ENCODE peak calls at places on chromosomes 2 and 18, in five cellular contexts. One of them, this sample, is unnamed.

GRCh38 chr18:39835303-39836030 is 2119.6 kb upstream of the PIK3C3 start:
- DNase-seq in neural progenitor cell: no peak
- DNase-seq in IMR-90: peak; percentile 2
- DNase-seq in colonic mucosa: no peak
- DNase-seq in K562: no peak
- DNase-seq in this sample: no peak

GRCh38 chr18:75360206-75360605 is 67.3 kb downstream of the SMIM21 start:
- DNase-seq in neural progenitor cell: no peak
- DNase-seq in IMR-90: no peak
- DNase-seq in colonic mucosa: no peak
- DNase-seq in K562: no peak
- DNase-seq in this sample: no peak

GRCh38 chr2:101339236-101339865 is 30.9 kb upstream of the RNF149 start:
- DNase-seq in neural progenitor cell: no peak
- DNase-seq in IMR-90: no peak
- DNase-seq in colonic mucosa: no peak
- DNase-seq in K562: no peak
- DNase-seq in this sample: no peak

GRCh38 chr2:38064805-38065501 is 11.0 kb downstream of the CYP1B1 start:
- DNase-seq in neural progenitor cell: no peak
- DNase-seq in IMR-90: no peak
- DNase-seq in colonic mucosa: no peak
- DNase-seq in K562: no peak
- DNase-seq in this sample: no peak

GRCh38 chr2:33680906-33681305 is 81.8 kb upstream of the FAM98A start:
- DNase-seq in neural progenitor cell: no peak
- DNase-seq in IMR-90: no peak
- DNase-seq in colonic mucosa: no peak
- DNase-seq in K562: no peak
- DNase-seq in this sample: no peak

GRCh38 chr2:239013670-239013960 is 165.7 kb downstream of the TWIST2 start:
- DNase-seq in neural progenitor cell: no peak
- DNase-seq in IMR-90: no peak
- DNase-seq in colonic mucosa: no peak
- DNase-seq in K562: no peak
- DNase-seq in this sample: no peak

GRCh38 chr2:38620282-38620977 is 17.7 kb upstream of the HNRNPLL start:
- DNase-seq in neural progenitor cell: no peak
- DNase-seq in IMR-90: peak; percentile 76
- DNase-seq in colonic mucosa: no peak
- DNase-seq in K562: no peak
- DNase-seq in this sample: no peak

GRCh38 chr18:33113421-33113820 is 327.1 kb downstream of the CCDC178 start:
- DNase-seq in neural progenitor cell: no peak
- DNase-seq in IMR-90: no peak
- DNase-seq in colonic mucosa: no peak
- DNase-seq in K562: no peak
- DNase-seq in this sample: no peak

GRCh38 chr2:188318161-188318749 is 26.6 kb downstream of the GULP1 start:
- DNase-seq in neural progenitor cell: no peak
- DNase-seq in IMR-90: no peak
- DNase-seq in colonic mucosa: no peak
- DNase-seq in K562: no peak
- DNase-seq in this sample: no peak

GRCh38 chr18:9737814-9738160 is 29.7 kb downstream of the RAB31 start:
- DNase-seq in neural progenitor cell: no peak
- DNase-seq in IMR-90: no peak
- DNase-seq in colonic mucosa: no peak
- DNase-seq in K562: no peak
- DNase-seq in this sample: no peak

GRCh38 chr2:174603280-174603679 is 5.7 kb upstream of the WIPF1 start:
- DNase-seq in neural progenitor cell: peak; percentile 66
- DNase-seq in IMR-90: peak; percentile 67
- DNase-seq in colonic mucosa: peak; percentile 57
- DNase-seq in K562: no peak
- DNase-seq in this sample: no peak

GRCh38 chr2:37852585-37853014 is 72.5 kb upstream of the RMDN2 start:
- DNase-seq in neural progenitor cell: no peak
- DNase-seq in IMR-90: no peak
- DNase-seq in colonic mucosa: no peak
- DNase-seq in K562: no peak
- DNase-seq in this sample: no peak

GRCh38 chr2:132668189-132668833 is 1.7 kb downstream of the LYPD1 start:
- DNase-seq in neural progenitor cell: peak; percentile 76
- DNase-seq in IMR-90: no peak
- DNase-seq in colonic mucosa: no peak
- DNase-seq in K562: no peak
- DNase-seq in this sample: no peak

GRCh38 chr2:239882335-239882734 is 142.8 kb downstream of the NDUFA10 start:
- DNase-seq in neural progenitor cell: peak; percentile 70
- DNase-seq in IMR-90: no peak
- DNase-seq in colonic mucosa: peak; percentile 65
- DNase-seq in K562: peak; percentile 23
- DNase-seq in this sample: no peak

GRCh38 chr2:191878576-191879298 is 31.8 kb upstream of the CAVIN2 start:
- DNase-seq in neural progenitor cell: no peak
- DNase-seq in IMR-90: peak; percentile 90
- DNase-seq in colonic mucosa: no peak
- DNase-seq in K562: no peak
- DNase-seq in this sample: no peak

GRCh38 chr2:127045792-127046501 is 61.0 kb downstream of the BIN1 start:
- DNase-seq in neural progenitor cell: no peak
- DNase-seq in IMR-90: no peak
- DNase-seq in colonic mucosa: peak; percentile 16
- DNase-seq in K562: no peak
- DNase-seq in this sample: no peak

GRCh38 chr2:55837073-55837472 is 86.5 kb downstream of the EFEMP1 start:
- DNase-seq in neural progenitor cell: peak; percentile 57
- DNase-seq in IMR-90: no peak
- DNase-seq in colonic mucosa: no peak
- DNase-seq in K562: no peak
- DNase-seq in this sample: no peak

GRCh38 chr2:215441560-215442391 is 5.9 kb upstream of the FN1 start:
- DNase-seq in neural progenitor cell: no peak
- DNase-seq in IMR-90: no peak
- DNase-seq in colonic mucosa: no peak
- DNase-seq in K562: no peak
- DNase-seq in this sample: no peak

GRCh38 chr2:30511122-30512083 is 64.4 kb downstream of the LCLAT1 start:
- DNase-seq in neural progenitor cell: no peak
- DNase-seq in IMR-90: peak; percentile 60
- DNase-seq in colonic mucosa: peak; percentile 46
- DNase-seq in K562: no peak
- DNase-seq in this sample: no peak

GRCh38 chr2:178514664-178515063 is 34.4 kb downstream of the PLEKHA3 start:
- DNase-seq in neural progenitor cell: no peak
- DNase-seq in IMR-90: peak; percentile 80
- DNase-seq in colonic mucosa: no peak
- DNase-seq in K562: no peak
- DNase-seq in this sample: no peak

GRCh38 chr2:32772623-32773221 is 144.9 kb downstream of the TTC27 start:
- DNase-seq in neural progenitor cell: peak; percentile 79
- DNase-seq in IMR-90: peak; percentile 76
- DNase-seq in colonic mucosa: no peak
- DNase-seq in K562: peak; percentile 61
- DNase-seq in this sample: peak; percentile 14

GRCh38 chr2:94923196-94923595 is 52.0 kb downstream of the TEKT4 start:
- DNase-seq in neural progenitor cell: no peak
- DNase-seq in IMR-90: peak; percentile 13
- DNase-seq in colonic mucosa: no peak
- DNase-seq in K562: no peak
- DNase-seq in this sample: no peak

GRCh38 chr2:109213646-109214417 is 84.8 kb downstream of the SH3RF3 start:
- DNase-seq in neural progenitor cell: no peak
- DNase-seq in IMR-90: peak; percentile 67
- DNase-seq in colonic mucosa: no peak
- DNase-seq in K562: peak; percentile 40
- DNase-seq in this sample: no peak

GRCh38 chr2:433216-433615 is 145.3 kb upstream of the ALKAL2 start:
- DNase-seq in neural progenitor cell: no peak
- DNase-seq in IMR-90: no peak
- DNase-seq in colonic mucosa: peak; percentile 11
- DNase-seq in K562: no peak
- DNase-seq in this sample: no peak

GRCh38 chr18:22783662-22784076 is 149.5 kb upstream of the RBBP8 start:
- DNase-seq in neural progenitor cell: peak; percentile 67
- DNase-seq in IMR-90: no peak
- DNase-seq in colonic mucosa: no peak
- DNase-seq in K562: no peak
- DNase-seq in this sample: no peak

GRCh38 chr18:48222118-48222517 is 187.1 kb downstream of the ZBTB7C start:
- DNase-seq in neural progenitor cell: no peak
- DNase-seq in IMR-90: no peak
- DNase-seq in colonic mucosa: peak; percentile 78
- DNase-seq in K562: no peak
- DNase-seq in this sample: no peak

GRCh38 chr18:69585696-69586095 is 185.0 kb downstream of the DOK6 start:
- DNase-seq in neural progenitor cell: no peak
- DNase-seq in IMR-90: no peak
- DNase-seq in colonic mucosa: no peak
- DNase-seq in K562: no peak
- DNase-seq in this sample: no peak

GRCh38 chr2:227759411-227760113 is 13.9 kb downstream of the SCYGR8 start:
- DNase-seq in neural progenitor cell: peak; percentile 29
- DNase-seq in IMR-90: no peak
- DNase-seq in colonic mucosa: no peak
- DNase-seq in K562: no peak
- DNase-seq in this sample: no peak

GRCh38 chr18:72119082-72119481 is 425.1 kb downstream of the CBLN2 start:
- DNase-seq in neural progenitor cell: no peak
- DNase-seq in IMR-90: no peak
- DNase-seq in colonic mucosa: no peak
- DNase-seq in K562: no peak
- DNase-seq in this sample: no peak

GRCh38 chr18:55786651-55787272 is 198.8 kb upstream of the TCF4 start:
- DNase-seq in neural progenitor cell: no peak
- DNase-seq in IMR-90: peak; percentile 36
- DNase-seq in colonic mucosa: no peak
- DNase-seq in K562: peak; percentile 31
- DNase-seq in this sample: no peak

GRCh38 chr2:24495451-24495850 is 4.4 kb downstream of the NCOA1 start:
- DNase-seq in neural progenitor cell: no peak
- DNase-seq in IMR-90: no peak
- DNase-seq in colonic mucosa: no peak
- DNase-seq in K562: no peak
- DNase-seq in this sample: no peak

GRCh38 chr2:165868211-165868610 is 74.2 kb upstream of the GALNT3 start:
- DNase-seq in neural progenitor cell: no peak
- DNase-seq in IMR-90: peak; percentile 36
- DNase-seq in colonic mucosa: no peak
- DNase-seq in K562: no peak
- DNase-seq in this sample: peak; percentile 35

GRCh38 chr18:49876536-49876935 is 63.2 kb upstream of the ACAA2 start:
- DNase-seq in neural progenitor cell: no peak
- DNase-seq in IMR-90: no peak
- DNase-seq in colonic mucosa: no peak
- DNase-seq in K562: no peak
- DNase-seq in this sample: no peak
- H3K9ac ChIP-seq in neural progenitor cell: no peak overlapping the region
- H3K9ac ChIP-seq in IMR-90: no peak overlapping the region
- H3K9ac ChIP-seq in colonic mucosa: no peak overlapping the region
- H3K9ac ChIP-seq in K562: no peak overlapping the region
- H3K9ac ChIP-seq in this sample: no peak overlapping the region

GRCh38 chr2:123840614-123841013 is 184.5 kb upstream of the CNTNAP5 start:
- DNase-seq in neural progenitor cell: no peak
- DNase-seq in IMR-90: no peak
- DNase-seq in colonic mucosa: no peak
- DNase-seq in K562: no peak
- DNase-seq in this sample: no peak

GRCh38 chr2:123840016-123840415 is 185.1 kb upstream of the CNTNAP5 start:
- DNase-seq in neural progenitor cell: no peak
- DNase-seq in IMR-90: no peak
- DNase-seq in colonic mucosa: no peak
- DNase-seq in K562: no peak
- DNase-seq in this sample: no peak

DNA sequence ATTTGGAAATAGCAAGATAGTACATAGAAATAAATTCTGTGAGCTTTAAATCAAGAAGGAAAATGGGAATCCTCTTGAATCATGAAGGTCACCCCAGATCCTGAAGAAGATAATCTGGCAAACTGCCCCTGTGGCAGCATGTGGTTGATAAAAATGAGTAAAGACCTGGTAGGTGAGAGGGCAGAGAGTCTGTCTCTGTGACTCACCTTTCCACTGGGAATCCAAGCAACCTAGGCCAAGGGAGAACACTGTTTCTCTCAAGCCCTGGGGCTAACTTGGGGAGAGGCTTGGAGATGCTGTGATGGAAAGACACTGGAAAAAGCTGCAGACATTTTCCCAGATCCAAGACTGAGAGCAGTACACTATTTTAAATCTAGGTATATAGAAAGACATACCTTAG is 185.8 kb upstream of the CNTNAP5 start:
- DNase-seq in neural progenitor cell: no peak
- DNase-seq in IMR-90: no peak
- DNase-seq in colonic mucosa: no peak
- DNase-seq in K562: no peak
- DNase-seq in this sample: no peak
- H3K9me3 ChIP-seq in neural progenitor cell: no peaks in the 10 kb centered on the region
- H3K9me3 ChIP-seq in IMR-90: peaks cover 13% of the 10 kb centered on the region
- H3K9me3 ChIP-seq in colonic mucosa: no peaks in the 10 kb centered on the region
- H3K9me3 ChIP-seq in K562: no peaks in the 10 kb centered on the region
- H3K9me3 ChIP-seq in this sample: no peaks in the 10 kb centered on the region

GRCh38 chr2:113136828-113137775 is 9.7 kb downstream of the IL1RN start:
- DNase-seq in neural progenitor cell: peak; percentile 63
- DNase-seq in IMR-90: peak; percentile 42
- DNase-seq in colonic mucosa: peak; percentile 54
- DNase-seq in K562: peak; percentile 60
- DNase-seq in this sample: no peak

GRCh38 chr2:113137827-113138226 is 10.4 kb downstream of the IL1RN start:
- DNase-seq in neural progenitor cell: no peak
- DNase-seq in IMR-90: no peak
- DNase-seq in colonic mucosa: no peak
- DNase-seq in K562: no peak
- DNase-seq in this sample: no peak

GRCh38 chr2:113141451-113141850 is 14.1 kb downstream of the IL1RN start:
- DNase-seq in neural progenitor cell: no peak
- DNase-seq in IMR-90: no peak
- DNase-seq in colonic mucosa: no peak
- DNase-seq in K562: no peak
- DNase-seq in this sample: no peak

GRCh38 chr2:113135354-113135753 is 8.0 kb downstream of the IL1RN start:
- DNase-seq in neural progenitor cell: no peak
- DNase-seq in IMR-90: no peak
- DNase-seq in colonic mucosa: no peak
- DNase-seq in K562: no peak
- DNase-seq in this sample: no peak

GRCh38 chr2:113138428-113139322 is 11.3 kb downstream of the IL1RN start:
- DNase-seq in neural progenitor cell: peak; percentile 73
- DNase-seq in IMR-90: peak; percentile 66
- DNase-seq in colonic mucosa: peak; percentile 77
- DNase-seq in K562: peak; percentile 78
- DNase-seq in this sample: peak; percentile 30
- H3K9ac ChIP-seq in neural progenitor cell: no peak overlapping the region
- H3K9ac ChIP-seq in IMR-90: no peak overlapping the region
- H3K9ac ChIP-seq in colonic mucosa: peak overlapping the region; percentile 26
- H3K9ac ChIP-seq in K562: no peak overlapping the region
- H3K9ac ChIP-seq in this sample: no peak overlapping the region

GRCh38 chr2:102798181-102798580 is 36.4 kb downstream of the TMEM182 start:
- DNase-seq in neural progenitor cell: no peak
- DNase-seq in IMR-90: no peak
- DNase-seq in colonic mucosa: no peak
- DNase-seq in K562: no peak
- DNase-seq in this sample: no peak
- H3K9me3 ChIP-seq in neural progenitor cell: no peaks in the 10 kb centered on the region
- H3K9me3 ChIP-seq in IMR-90: peaks cover 13% of the 10 kb centered on the region
- H3K9me3 ChIP-seq in colonic mucosa: no peaks in the 10 kb centered on the region
- H3K9me3 ChIP-seq in K562: peaks cover 19% of the 10 kb centered on the region
- H3K9me3 ChIP-seq in this sample: peaks cover 2% of the 10 kb centered on the region